ENCODE peak calls at places on chromosomes 11 and 22, in six cellular contexts. One of them, this sample, is unnamed. For H3K27me3 and H3K4me1, the result is how much of the 10 kb centered on the place peaks cover.

GRCh38 chr11:116960916-116961315 is 123.5 kb upstream of the APOA1 start:
- DNase-seq in tibial artery: no peak
- DNase-seq in fibroblast of lung: peak
- DNase-seq in ovary: no peak
- DNase-seq in pancreas: no peak
- DNase-seq in effector memory CD4-positive, alpha-beta T cell: no peak
- DNase-seq in this sample: no peak

GRCh38 chr11:117058761-117059233 is 39.4 kb downstream of the SIK3 start:
- DNase-seq in tibial artery: no peak
- DNase-seq in fibroblast of lung: peak
- DNase-seq in ovary: no peak
- DNase-seq in pancreas: no peak
- DNase-seq in effector memory CD4-positive, alpha-beta T cell: no peak
- DNase-seq in this sample: no peak

GRCh38 chr22:40009231-40009769 is 14.5 kb downstream of the FAM83F start:
- DNase-seq in tibial artery: no peak
- DNase-seq in fibroblast of lung: no peak
- DNase-seq in ovary: no peak
- DNase-seq in pancreas: no peak
- DNase-seq in effector memory CD4-positive, alpha-beta T cell: no peak
- DNase-seq in this sample: peak

GRCh38 chr11:10308208-10308954 is 3.5 kb downstream of the ADM start:
- DNase-seq in tibial artery: no peak
- DNase-seq in fibroblast of lung: peak
- DNase-seq in ovary: no peak
- DNase-seq in pancreas: no peak
- DNase-seq in effector memory CD4-positive, alpha-beta T cell: no peak
- DNase-seq in this sample: no peak

GRCh38 chr22:36211237-36211881 is 9.8 kb upstream of the APOL4 start:
- DNase-seq in tibial artery: peak
- DNase-seq in fibroblast of lung: peak
- DNase-seq in ovary: no peak
- DNase-seq in pancreas: no peak
- DNase-seq in effector memory CD4-positive, alpha-beta T cell: no peak
- DNase-seq in this sample: no peak

GRCh38 chr22:11066458-11067285 is 4461.3 kb upstream of the OR11H1 start:
- DNase-seq in tibial artery: no peak
- DNase-seq in fibroblast of lung: no peak
- DNase-seq in ovary: no peak
- DNase-seq in pancreas: no peak
- DNase-seq in effector memory CD4-positive, alpha-beta T cell: no peak
- DNase-seq in this sample: peak

GRCh38 chr11:109772846-109773400 is 320.3 kb upstream of the ZC3H12C start:
- DNase-seq in tibial artery: no peak
- DNase-seq in fibroblast of lung: no peak
- DNase-seq in ovary: no peak
- DNase-seq in pancreas: no peak
- DNase-seq in effector memory CD4-positive, alpha-beta T cell: no peak
- DNase-seq in this sample: no peak

GRCh38 chr11:116558504-116559252 is 214.1 kb downstream of the BUD13 start:
- DNase-seq in tibial artery: no peak
- DNase-seq in fibroblast of lung: no peak
- DNase-seq in ovary: no peak
- DNase-seq in pancreas: no peak
- DNase-seq in effector memory CD4-positive, alpha-beta T cell: no peak
- DNase-seq in this sample: no peak

GRCh38 chr11:105265859-105266258 is 126.3 kb upstream of the CARD18 start:
- DNase-seq in tibial artery: no peak
- DNase-seq in fibroblast of lung: peak
- DNase-seq in ovary: no peak
- DNase-seq in pancreas: no peak
- DNase-seq in effector memory CD4-positive, alpha-beta T cell: no peak
- DNase-seq in this sample: no peak

GRCh38 chr11:46240371-46240770 is 37.1 kb upstream of the CREB3L1 start:
- DNase-seq in tibial artery: no peak
- DNase-seq in fibroblast of lung: peak
- DNase-seq in ovary: no peak
- DNase-seq in pancreas: no peak
- DNase-seq in effector memory CD4-positive, alpha-beta T cell: no peak
- DNase-seq in this sample: no peak

GRCh38 chr11:69297926-69298777 is 4.2 kb downstream of the MYEOV start:
- DNase-seq in tibial artery: peak
- DNase-seq in fibroblast of lung: peak
- DNase-seq in ovary: no peak
- DNase-seq in pancreas: peak
- DNase-seq in effector memory CD4-positive, alpha-beta T cell: no peak
- DNase-seq in this sample: peak

GRCh38 chr11:102306817-102307814 is 10.2 kb upstream of the BIRC3 start:
- DNase-seq in tibial artery: no peak
- DNase-seq in fibroblast of lung: no peak
- DNase-seq in ovary: no peak
- DNase-seq in pancreas: no peak
- DNase-seq in effector memory CD4-positive, alpha-beta T cell: peak
- DNase-seq in this sample: no peak

GRCh38 chr11:61586792-61587430 is 6.0 kb upstream of the SYT7 start:
- DNase-seq in tibial artery: no peak
- DNase-seq in fibroblast of lung: no peak
- DNase-seq in ovary: no peak
- DNase-seq in pancreas: no peak
- DNase-seq in effector memory CD4-positive, alpha-beta T cell: no peak
- DNase-seq in this sample: no peak

GRCh38 chr11:61587541-61587941 is 6.7 kb upstream of the SYT7 start:
- DNase-seq in tibial artery: no peak
- DNase-seq in fibroblast of lung: no peak
- DNase-seq in ovary: peak
- DNase-seq in pancreas: no peak
- DNase-seq in effector memory CD4-positive, alpha-beta T cell: no peak
- DNase-seq in this sample: peak

GRCh38 chr11:61587951-61588695 is 7.2 kb upstream of the SYT7 start:
- DNase-seq in tibial artery: no peak
- DNase-seq in fibroblast of lung: no peak
- DNase-seq in ovary: peak
- DNase-seq in pancreas: peak
- DNase-seq in effector memory CD4-positive, alpha-beta T cell: peak
- DNase-seq in this sample: no peak

GRCh38 chr11:61581931-61582330 is 1.1 kb upstream of the SYT7 start:
- DNase-seq in tibial artery: no peak
- DNase-seq in fibroblast of lung: no peak
- DNase-seq in ovary: no peak
- DNase-seq in pancreas: no peak
- DNase-seq in effector memory CD4-positive, alpha-beta T cell: no peak
- DNase-seq in this sample: no peak

GRCh38 chr11:61585115-61585514 is 4.2 kb upstream of the SYT7 start:
- DNase-seq in tibial artery: no peak
- DNase-seq in fibroblast of lung: no peak
- DNase-seq in ovary: no peak
- DNase-seq in pancreas: no peak
- DNase-seq in effector memory CD4-positive, alpha-beta T cell: no peak
- DNase-seq in this sample: no peak
- H3K27me3 ChIP-seq in tibial artery: under half
- H3K27me3 ChIP-seq in fibroblast of lung: under half
- H3K27me3 ChIP-seq in ovary: under half
- H3K27me3 ChIP-seq in pancreas: under half
- H3K27me3 ChIP-seq in effector memory CD4-positive, alpha-beta T cell: under half
- H3K27me3 ChIP-seq in this sample: under half

GRCh38 chr11:123738374-123738773 is 3.1 kb downstream of the ZNF202 start:
- DNase-seq in tibial artery: no peak
- DNase-seq in fibroblast of lung: no peak
- DNase-seq in ovary: no peak
- DNase-seq in pancreas: no peak
- DNase-seq in effector memory CD4-positive, alpha-beta T cell: no peak
- DNase-seq in this sample: no peak

GRCh38 chr11:123742778-123743177 is 1.3 kb upstream of the ZNF202 start:
- DNase-seq in tibial artery: no peak
- DNase-seq in fibroblast of lung: no peak
- DNase-seq in ovary: no peak
- DNase-seq in pancreas: no peak
- DNase-seq in effector memory CD4-positive, alpha-beta T cell: no peak
- DNase-seq in this sample: no peak

GRCh38 chr11:123742334-123742733 is 874 bp upstream of the ZNF202 start:
- DNase-seq in tibial artery: no peak
- DNase-seq in fibroblast of lung: no peak
- DNase-seq in ovary: no peak
- DNase-seq in pancreas: no peak
- DNase-seq in effector memory CD4-positive, alpha-beta T cell: no peak
- DNase-seq in this sample: no peak

GRCh38 chr11:123741159-123741951 is at the start of gene ZNF202:
- DNase-seq in tibial artery: peak
- DNase-seq in fibroblast of lung: peak
- DNase-seq in ovary: peak
- DNase-seq in pancreas: peak
- DNase-seq in effector memory CD4-positive, alpha-beta T cell: peak
- DNase-seq in this sample: peak

GRCh38 chr11:123740787-123741158 is 687 bp downstream of the ZNF202 start:
- DNase-seq in tibial artery: no peak
- DNase-seq in fibroblast of lung: peak
- DNase-seq in ovary: no peak
- DNase-seq in pancreas: no peak
- DNase-seq in effector memory CD4-positive, alpha-beta T cell: no peak
- DNase-seq in this sample: no peak
- H3K4me1 ChIP-seq in tibial artery: under half
- H3K4me1 ChIP-seq in fibroblast of lung: under half
- H3K4me1 ChIP-seq in ovary: under half
- H3K4me1 ChIP-seq in pancreas: under half
- H3K4me1 ChIP-seq in effector memory CD4-positive, alpha-beta T cell: under half
- H3K4me1 ChIP-seq in this sample: under half

GRCh38 chr22:47088480-47089145 is 326.2 kb downstream of the TBC1D22A start:
- DNase-seq in tibial artery: no peak
- DNase-seq in fibroblast of lung: no peak
- DNase-seq in ovary: no peak
- DNase-seq in pancreas: no peak
- DNase-seq in effector memory CD4-positive, alpha-beta T cell: no peak
- DNase-seq in this sample: no peak

GRCh38 chr22:47090591-47091240 is 328.3 kb downstream of the TBC1D22A start:
- DNase-seq in tibial artery: no peak
- DNase-seq in fibroblast of lung: peak
- DNase-seq in ovary: no peak
- DNase-seq in pancreas: no peak
- DNase-seq in effector memory CD4-positive, alpha-beta T cell: peak
- DNase-seq in this sample: no peak

GRCh38 chr22:47091241-47091691 is 328.8 kb downstream of the TBC1D22A start:
- DNase-seq in tibial artery: no peak
- DNase-seq in fibroblast of lung: no peak
- DNase-seq in ovary: no peak
- DNase-seq in pancreas: no peak
- DNase-seq in effector memory CD4-positive, alpha-beta T cell: no peak
- DNase-seq in this sample: no peak

GRCh38 chr22:47089374-47089773 is 326.9 kb downstream of the TBC1D22A start:
- DNase-seq in tibial artery: no peak
- DNase-seq in fibroblast of lung: no peak
- DNase-seq in ovary: no peak
- DNase-seq in pancreas: no peak
- DNase-seq in effector memory CD4-positive, alpha-beta T cell: no peak
- DNase-seq in this sample: no peak

DNA sequence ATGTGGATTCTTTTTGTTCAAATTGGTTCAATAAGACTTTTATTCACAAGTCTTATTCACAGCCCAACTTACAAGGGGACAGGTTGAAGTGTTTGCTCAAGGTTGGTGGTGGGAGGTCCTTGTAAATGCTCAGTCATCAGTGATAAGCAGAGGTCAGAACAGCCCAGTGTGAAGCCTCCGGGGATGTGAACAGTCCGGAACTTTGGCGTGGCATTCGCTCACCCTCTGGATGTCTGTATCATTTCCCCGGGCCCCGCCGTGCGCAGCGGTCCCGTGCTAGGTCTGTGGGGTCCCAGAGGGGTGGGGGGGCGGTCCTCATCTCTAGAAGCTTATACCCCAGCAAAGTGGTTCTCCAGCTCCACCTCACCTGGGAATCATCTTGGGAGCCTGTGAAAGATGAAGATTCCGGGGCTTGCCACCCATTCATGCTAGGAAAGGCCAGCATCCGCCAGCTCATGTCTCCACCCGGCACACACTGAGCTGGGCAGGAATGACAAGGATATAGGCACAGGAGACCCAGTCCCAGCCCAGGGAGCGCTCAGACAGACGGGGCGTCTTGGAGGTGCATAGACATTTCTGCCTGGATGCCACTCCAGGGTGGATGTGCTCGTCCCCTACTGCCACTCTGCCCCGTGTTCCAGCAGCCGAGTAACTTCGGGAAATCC is 327.5 kb downstream of the TBC1D22A start:
- DNase-seq in tibial artery: no peak
- DNase-seq in fibroblast of lung: no peak
- DNase-seq in ovary: no peak
- DNase-seq in pancreas: no peak
- DNase-seq in effector memory CD4-positive, alpha-beta T cell: no peak
- DNase-seq in this sample: no peak
- H3K4me3 ChIP-seq in tibial artery: no peak
- H3K4me3 ChIP-seq in fibroblast of lung: no peak
- H3K4me3 ChIP-seq in ovary: no peak
- H3K4me3 ChIP-seq in pancreas: no peak
- H3K4me3 ChIP-seq in effector memory CD4-positive, alpha-beta T cell: no peak
- H3K4me3 ChIP-seq in this sample: no peak

GRCh38 chr11:20880094-20880493 is 210.7 kb downstream of the NELL1 start:
- DNase-seq in tibial artery: no peak
- DNase-seq in fibroblast of lung: no peak
- DNase-seq in ovary: no peak
- DNase-seq in pancreas: no peak
- DNase-seq in effector memory CD4-positive, alpha-beta T cell: no peak
- DNase-seq in this sample: no peak
- H3K27me3 ChIP-seq in tibial artery: under half
- H3K27me3 ChIP-seq in fibroblast of lung: under half
- H3K27me3 ChIP-seq in ovary: under half
- H3K27me3 ChIP-seq in pancreas: under half
- H3K27me3 ChIP-seq in effector memory CD4-positive, alpha-beta T cell: under half
- H3K27me3 ChIP-seq in this sample: under half

DNA sequence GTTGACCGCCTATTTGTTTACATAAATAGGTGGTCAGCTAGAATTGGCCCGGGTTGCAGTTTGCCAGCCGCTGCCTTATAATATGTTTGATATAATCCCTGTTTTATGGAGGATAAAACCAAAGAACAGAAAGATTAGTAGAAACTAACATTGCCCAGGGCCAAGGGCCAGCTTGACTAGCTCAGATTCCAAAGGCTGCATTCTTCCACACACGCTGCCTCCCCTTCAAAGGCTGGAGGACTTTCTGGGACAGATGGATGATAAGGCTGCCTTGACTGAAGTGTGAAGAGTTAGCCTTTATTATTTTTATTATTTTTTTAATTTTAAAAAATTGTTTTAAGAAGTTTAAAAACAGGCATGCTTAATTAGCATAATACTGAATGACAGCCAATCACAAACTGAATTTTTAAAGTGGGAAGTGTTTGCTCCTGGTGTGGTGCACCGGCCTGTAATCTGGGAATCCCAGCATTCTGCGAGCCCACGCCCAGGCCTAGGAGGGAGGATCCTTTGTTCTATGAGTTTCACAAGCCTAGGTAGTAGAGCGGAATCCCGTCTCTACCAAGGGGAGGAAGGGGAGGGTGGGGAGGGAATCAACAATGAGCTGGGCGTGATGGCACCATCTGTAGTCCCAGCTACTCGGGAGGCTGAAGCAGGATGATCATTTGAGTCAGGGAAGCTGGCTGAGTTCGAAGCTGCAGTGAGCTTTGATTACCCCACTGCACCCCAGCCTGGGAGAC is 114.9 kb downstream of the NAV2 start:
- DNase-seq in tibial artery: no peak
- DNase-seq in fibroblast of lung: no peak
- DNase-seq in ovary: no peak
- DNase-seq in pancreas: no peak
- DNase-seq in effector memory CD4-positive, alpha-beta T cell: no peak
- DNase-seq in this sample: no peak
- H3K4me1 ChIP-seq in tibial artery: half or more
- H3K4me1 ChIP-seq in fibroblast of lung: under half
- H3K4me1 ChIP-seq in ovary: under half
- H3K4me1 ChIP-seq in pancreas: under half
- H3K4me1 ChIP-seq in effector memory CD4-positive, alpha-beta T cell: under half
- H3K4me1 ChIP-seq in this sample: under half

This sample was measured in aorta.